ENCODE peak calls at places on chromosomes 5 and 9, in four cellular contexts. J, A, P and F are unnamed samples. For H3K27me3, the result is how much of the 10 kb centered on the place peaks cover.

GRCh38 chr9:114893622-114894021 is 36.8 kb downstream of the TNFSF8 start:
- DNase-seq in J (no peak), A (no peak), P (no peak), F (no peak)

GRCh38 chr5:53361708-53362107 is 118.7 kb upstream of the FST start:
- DNase-seq in J (no peak), A (no peak), P (no peak), F (no peak)

GRCh38 chr5:126422994-126423788 is at the start of gene GRAMD2B:
- DNase-seq in J (peak), A (peak), P (peak), F (no peak)

GRCh38 chr5:179166886-179167841 is 107.0 kb downstream of the ZNF354C start:
- DNase-seq in J (peak), A (peak), P (peak), F (peak)

GRCh38 chr5:177300236-177300880 is 3.2 kb downstream of the RAB24 start:
- DNase-seq in J (peak), A (peak), P (peak), F (no peak)

GRCh38 chr9:70772591-70772990 is 348.8 kb downstream of the TRPM3 start:
- DNase-seq in J (no peak), A (no peak), P (no peak), F (no peak)

GRCh38 chr9:21754741-21755140 is 47.7 kb upstream of the MTAP start:
- DNase-seq in J (no peak), A (no peak), P (no peak), F (no peak)

GRCh38 chr5:82396871-82397514 is 118.8 kb upstream of the RPS23 start:
- DNase-seq in J (peak), A (no peak), P (no peak), F (peak)

GRCh38 chr5:151082274-151082902 is 1.6 kb upstream of the TNIP1 start:
- DNase-seq in J (no peak), A (peak), P (peak), F (peak)

GRCh38 chr5:15951126-15951525 is 228.5 kb downstream of the MARCHF11 start:
- DNase-seq in J (no peak), A (no peak), P (no peak), F (no peak)

GRCh38 chr5:163624466-163624865 is 119.0 kb downstream of the MAT2B start:
- DNase-seq in J (no peak), A (no peak), P (no peak), F (no peak)

GRCh38 chr5:67921004-67921601 is 294.5 kb upstream of the PIK3R1 start:
- DNase-seq in J (no peak), A (no peak), P (no peak), F (no peak)

GRCh38 chr5:157816682-157817268 is 42.2 kb downstream of the CLINT1 start:
- DNase-seq in J (no peak), A (no peak), P (no peak), F (no peak)

GRCh38 chr9:135765416-135765815 is 63.4 kb downstream of the KCNT1 start:
- DNase-seq in J (no peak), A (no peak), P (no peak), F (no peak)

GRCh38 chr5:148002471-148002870 is 61.3 kb upstream of the SPINK5 start:
- DNase-seq in J (no peak), A (no peak), P (no peak), F (no peak)

GRCh38 chr9:113876806-113877236 is 712 bp downstream of the ZNF618 start:
- DNase-seq in J (no peak), A (no peak), P (no peak), F (no peak)

GRCh38 chr5:58617236-58617635 is 34.4 kb downstream of the RAB3C start:
- DNase-seq in J (no peak), A (no peak), P (no peak), F (no peak)

DNA sequence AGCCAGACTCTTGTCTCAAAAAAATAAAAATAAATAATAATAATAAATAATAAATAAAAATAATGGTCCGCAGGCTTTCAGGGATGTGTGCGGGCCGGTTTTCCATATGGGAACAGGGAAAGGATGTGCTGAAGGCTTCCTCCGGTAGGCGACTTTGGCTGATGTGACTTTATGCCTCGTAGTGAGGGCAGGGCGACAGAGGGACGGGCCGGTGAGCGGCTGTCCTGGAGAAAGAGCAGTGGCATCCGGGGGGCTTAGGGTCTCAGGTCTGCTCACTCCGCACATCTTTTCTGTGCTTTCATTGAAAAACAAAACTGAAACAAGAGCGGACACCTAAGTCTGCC is 811 bp upstream of the PRRX2 start:
- DNase-seq in J (no peak), A (no peak), P (no peak), F (no peak)
- H3K27me3 ChIP-seq in J (under half), A (under half), P (under half), F (under half)

GRCh38 chr5:141680751-141681201 is 1.3 kb downstream of the ARAP3 start:
- DNase-seq in J (peak), A (peak), P (no peak), F (peak)
- H3K4me3 ChIP-seq in J (peak), A (peak), P (no peak), F (peak)

GRCh38 chr9:86713456-86713855 is 233.8 kb downstream of the GAS1 start:
- DNase-seq in J (no peak), A (no peak), P (no peak), F (no peak)

GRCh38 chr9:86718373-86718772 is 228.9 kb downstream of the GAS1 start:
- DNase-seq in J (no peak), A (no peak), P (no peak), F (no peak)

GRCh38 chr9:86713970-86714369 is 233.3 kb downstream of the GAS1 start:
- DNase-seq in J (no peak), A (no peak), P (no peak), F (no peak)

GRCh38 chr9:86708918-86709835 is 238.1 kb downstream of the GAS1 start:
- DNase-seq in J (no peak), A (no peak), P (no peak), F (no peak)

GRCh38 chr9:86714976-86715375 is 232.3 kb downstream of the GAS1 start:
- DNase-seq in J (no peak), A (no peak), P (no peak), F (no peak)
- H3K27me3 ChIP-seq in J (under half), A (under half), P (under half), F (under half)

DNA sequence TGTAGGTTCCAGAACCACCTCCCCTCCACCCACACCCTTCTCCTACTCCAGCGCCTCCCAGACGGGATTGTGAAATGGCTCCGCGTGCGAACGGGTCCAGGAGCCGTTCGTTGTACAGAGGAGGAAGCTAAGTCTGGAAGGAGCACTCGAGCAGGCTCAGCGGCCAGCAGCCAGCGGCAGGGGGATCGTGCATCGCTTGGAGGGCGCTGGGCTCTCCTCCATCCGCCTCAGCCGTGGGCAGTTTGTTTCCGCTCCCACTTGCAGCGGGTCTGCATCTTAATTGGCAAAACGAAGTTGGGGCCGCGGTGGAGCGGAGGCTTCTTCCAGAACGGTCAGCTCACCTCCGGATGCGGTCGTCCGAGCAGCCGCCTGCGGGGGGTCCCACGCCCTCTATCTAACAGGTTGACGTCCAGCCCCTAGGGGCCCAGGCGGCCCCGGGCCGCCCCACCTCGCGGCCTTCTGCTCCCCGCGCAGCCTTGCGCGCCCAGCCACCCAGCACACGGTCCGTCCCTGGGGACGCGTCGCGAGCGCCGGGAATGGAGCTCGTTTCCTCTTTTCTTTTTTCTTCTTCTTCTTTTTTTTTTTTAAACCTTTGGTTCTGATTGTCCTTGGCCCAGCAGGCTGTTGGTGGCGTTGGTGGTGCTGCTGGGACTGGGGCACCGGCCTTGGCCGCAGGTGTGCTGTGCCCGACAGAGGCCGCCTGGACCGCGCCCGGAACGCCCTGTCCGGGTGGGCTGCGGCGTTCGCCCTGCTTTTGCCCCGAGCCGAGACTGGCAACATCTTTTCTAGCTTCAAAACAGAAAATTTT is 3.9 kb upstream of the BARX1 start:
- DNase-seq in J (no peak), A (no peak), P (no peak), F (no peak)
- H3K4me3 ChIP-seq in J (peak), A (no peak), P (peak), F (no peak)

GRCh38 chr9:38305616-38306015 is 86.9 kb upstream of the ALDH1B1 start:
- DNase-seq in J (no peak), A (no peak), P (no peak), F (no peak)
- H3K27me3 ChIP-seq in J (under half), A (under half), P (under half), F (under half)

DNA sequence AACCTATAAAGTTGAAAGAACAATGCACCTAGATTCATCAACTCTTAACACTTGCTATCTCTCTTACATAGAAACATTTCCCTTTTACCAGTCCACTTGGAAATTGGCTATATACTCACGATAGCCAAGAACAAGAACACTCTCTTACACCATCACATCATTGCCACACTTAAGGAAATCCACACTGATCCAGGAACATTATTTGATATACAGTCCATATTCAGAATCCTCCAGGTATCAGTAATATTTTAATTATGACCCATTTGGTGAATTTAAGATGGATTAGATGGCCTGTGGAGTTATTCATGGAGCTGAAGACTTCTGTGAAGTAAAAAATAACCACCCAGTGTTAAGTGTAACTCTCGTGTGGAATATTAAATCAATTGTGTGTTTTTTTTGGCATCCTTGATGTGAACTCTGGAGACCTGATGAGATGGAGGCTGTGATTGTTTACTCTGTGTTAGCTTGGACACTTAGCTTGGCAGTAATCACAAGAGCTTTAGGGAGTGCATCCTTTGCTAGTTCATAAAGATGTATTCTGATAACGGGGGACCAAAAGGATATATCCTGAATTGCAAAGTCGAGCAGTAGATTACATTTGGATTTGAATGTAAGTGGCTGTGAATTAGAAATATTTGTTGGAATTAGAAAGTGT is 52.0 kb upstream of the ABL1 start:
- DNase-seq in J (no peak), A (no peak), P (no peak), F (no peak)
- H3K4me3 ChIP-seq in J (no peak), A (no peak), P (no peak), F (no peak)

DNA sequence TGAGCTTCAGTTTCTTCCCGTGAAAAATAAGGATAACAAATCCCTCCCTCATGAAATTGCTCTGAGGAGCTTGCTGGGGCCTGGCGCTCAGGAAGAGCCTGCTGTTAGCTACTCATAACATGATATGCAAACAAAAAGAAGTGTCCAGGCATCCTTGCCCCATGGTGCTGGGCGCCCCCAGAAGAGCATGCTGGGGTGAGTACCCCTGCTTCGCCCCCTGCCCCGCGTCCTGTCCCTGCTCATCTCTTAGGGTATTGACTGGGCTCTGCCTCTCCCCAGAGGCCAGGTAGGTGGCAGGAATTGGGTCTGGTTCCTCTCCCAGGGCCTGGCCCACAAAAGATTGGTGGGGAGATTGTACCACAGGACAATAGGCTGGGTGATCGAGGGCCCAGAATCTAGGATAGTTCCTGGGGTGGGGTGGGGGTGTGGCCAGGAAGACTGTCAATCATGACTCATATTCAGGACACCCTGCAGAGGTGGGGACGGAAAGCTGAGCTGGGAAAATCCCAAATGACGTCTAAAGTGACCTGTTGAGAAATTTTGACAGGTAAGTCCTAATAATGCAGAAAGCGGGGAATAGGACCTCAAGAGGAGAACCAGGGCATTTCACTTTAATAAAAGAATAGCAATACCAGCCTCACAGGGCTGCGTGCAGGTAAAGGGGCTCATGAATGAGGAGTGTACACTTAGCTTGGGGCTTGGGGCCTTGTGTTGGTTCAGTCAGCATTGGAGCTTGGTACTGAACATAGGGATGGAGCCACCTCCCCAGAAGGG is 8.9 kb downstream of the PITX1 start:
- DNase-seq in J (peak), A (peak), P (peak), F (no peak)
- H3K27me3 ChIP-seq in J (half or more), A (under half), P (under half), F (under half)

GRCh38 chr9:78620764-78621163 is 323.8 kb downstream of the PSAT1 start:
- DNase-seq in J (no peak), A (no peak), P (no peak), F (no peak)
- H3K4me3 ChIP-seq in J (no peak), A (no peak), P (no peak), F (no peak)